ENCODE peak calls at places on chromosomes 3 and 15, in nine cellular contexts. Z is skeletal muscle cell, Y is activated gamma-delta T cell treated with Interleukin-2 at 50 U/mL for 16 hours, N is 8988T, B is activated T-cell treated with anti-CD3 and anti-CD28 coated beads for 1 hour, T is dorsolateral prefrontal cortex, I is hippocampal formation, R is mucosa of gallbladder, K is NCI-H1417 treated with DMSO at 0.1 percent for 48 hours. E is an unnamed sample.

GRCh38 chr3:79167651-79168416 is 600.0 kb downstream of the ROBO1 start:
- DNase-seq in T (no peak), Y (no peak), R (peak), K (no peak), I (no peak), B (no peak), Z (peak), N (no peak), E (no peak)

GRCh38 chr15:35911052-35911780 is 365.3 kb upstream of the DPH6 start:
- DNase-seq in R (no peak), T (no peak), K (no peak), Y (no peak), I (no peak), B (no peak), N (no peak), Z (no peak), E (no peak)

GRCh38 chr3:114877378-114878118 is 269.5 kb downstream of the ZBTB20 start:
- DNase-seq in I (peak), Z (no peak), Y (no peak), R (no peak), K (no peak), B (no peak), T (no peak), N (no peak), E (no peak)

GRCh38 chr15:27067175-27067574 is 96.2 kb downstream of the GABRG3 start:
- DNase-seq in Z (no peak), I (no peak), R (no peak), N (no peak), Y (no peak), T (no peak), K (no peak), B (no peak), E (no peak)

GRCh38 chr15:68515371-68516095 is 63.3 kb upstream of the CORO2B start:
- DNase-seq in R (no peak), N (no peak), Y (no peak), B (no peak), K (no peak), I (no peak), Z (no peak), T (no peak), E (no peak)

GRCh38 chr15:34241376-34242350 is 16.8 kb downstream of the EMC4 start:
- DNase-seq in T (no peak), Y (peak), B (no peak), I (peak), N (no peak), Z (no peak), K (no peak), R (peak), E (no peak)

GRCh38 chr15:51262468-51262867 is 75.9 kb downstream of the CYP19A1 start:
- DNase-seq in T (no peak), Z (no peak), R (no peak), K (no peak), B (no peak), Y (no peak), N (no peak), I (no peak), E (no peak)

GRCh38 chr15:48493084-48493762 is 152.3 kb downstream of the FBN1 start:
- DNase-seq in K (no peak), R (no peak), I (no peak), T (no peak), Z (peak), N (no peak), Y (no peak), B (no peak), E (no peak)

GRCh38 chr15:77959094-77959879 is 118.2 kb downstream of the TBC1D2B start:
- DNase-seq in T (peak), K (peak), Z (no peak), N (peak), I (peak), B (peak), Y (peak), R (peak), E (peak)

GRCh38 chr15:57592426-57592825 is 722 bp downstream of the MYZAP start:
- DNase-seq in Y (no peak), N (no peak), R (no peak), I (no peak), Z (no peak), K (no peak), B (no peak), T (no peak), E (no peak)

E was measured in Peyer's patch.